ENCODE peak calls at places on chromosomes 3 and 15, in four cellular contexts. S is GM12878, O is K562, N is SK-N-SH. A is an unnamed sample.

GRCh38 chr3:182682263-182683229 is 110.8 kb upstream of the ATP11B start:
- DNase-seq in S (peak), N (peak), O (peak), A (peak)

GRCh38 chr3:102024270-102024904 is 175.1 kb downstream of the NFKBIZ start:
- DNase-seq in O (no peak), S (no peak), N (no peak), A (no peak)

GRCh38 chr3:55247666-55248065 is 239.4 kb downstream of the WNT5A start:
- DNase-seq in O (no peak), S (no peak), N (no peak), A (no peak)

GRCh38 chr3:168512802-168513201 is 417.1 kb upstream of the GOLIM4 start:
- DNase-seq in O (no peak), N (no peak), S (no peak), A (no peak)

GRCh38 chr3:132695006-132695405 is 27.2 kb downstream of the NPHP3 start:
- DNase-seq in O (no peak), N (peak), S (no peak), A (no peak)

GRCh38 chr15:88657326-88658069 is 18.7 kb downstream of the ISG20 start:
- DNase-seq in O (peak), S (no peak), N (peak), A (peak)

GRCh38 chr3:188006726-188007393 is 147.1 kb upstream of the LPP start:
- DNase-seq in N (no peak), S (no peak), O (no peak), A (no peak)

GRCh38 chr15:64731012-64731806 is 44.2 kb downstream of the RBPMS2 start:
- DNase-seq in O (peak), N (peak), S (peak), A (peak)

GRCh38 chr15:69049976-69050375 is 35.5 kb downstream of the NOX5 start:
- DNase-seq in N (no peak), O (no peak), S (no peak), A (no peak)

GRCh38 chr3:76561494-76562242 is 478.2 kb upstream of the ROBO2 start:
- DNase-seq in N (no peak), S (no peak), O (no peak), A (no peak)

GRCh38 chr3:10930641-10931040 is 61.9 kb upstream of the SLC6A1 start:
- DNase-seq in S (no peak), N (no peak), O (no peak), A (no peak)

GRCh38 chr3:9498781-9499180 is 54.8 kb downstream of the LHFPL4 start:
- DNase-seq in S (no peak), N (no peak), O (peak), A (no peak)

GRCh38 chr15:100932676-100933348 is 13.7 kb downstream of the LRRK1 start:
- DNase-seq in O (no peak), N (no peak), S (no peak), A (no peak)
- TF ChIP-seq USF1 in O (no peak), N (no peak), S (no peak), A (no peak)

GRCh38 chr3:23793528-23794134 is 12.1 kb upstream of the UBE2E1 start:
- DNase-seq in O (no peak), S (no peak), N (no peak), A (no peak)

GRCh38 chr3:23791678-23792077 is 14.1 kb upstream of the UBE2E1 start:
- DNase-seq in N (no peak), O (no peak), S (no peak), A (no peak)

GRCh38 chr3:23797490-23797889 is 8.3 kb upstream of the UBE2E1 start:
- DNase-seq in O (no peak), S (peak), N (no peak), A (no peak)

GRCh38 chr3:23800731-23801130 is 5.0 kb upstream of the UBE2E1 start:
- DNase-seq in O (no peak), S (no peak), N (peak), A (no peak)

DNA sequence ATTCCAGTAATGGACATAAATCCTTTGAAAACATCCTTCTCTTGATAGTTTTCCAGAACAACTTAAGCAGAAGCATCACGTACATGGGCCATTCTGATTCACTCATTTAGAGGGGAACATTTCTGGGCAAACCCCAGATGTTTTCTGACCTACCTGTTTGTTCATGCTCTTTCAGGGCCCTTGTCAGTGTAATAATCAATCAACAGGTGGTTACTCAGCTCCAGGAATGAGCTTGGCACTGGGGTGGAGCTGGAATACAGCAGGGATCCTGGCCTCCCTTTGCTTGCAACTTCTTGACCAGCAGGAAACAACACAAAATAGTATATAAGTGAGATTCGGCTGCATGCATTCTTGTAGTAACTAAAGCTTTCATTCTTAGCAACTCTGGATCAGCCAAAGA is 9.2 kb upstream of the UBE2E1 start:
- DNase-seq in O (no peak), S (no peak), N (no peak), A (no peak)
- TF ChIP-seq CTCF in O (no peak), S (no peak), N (no peak), A (no peak)

GRCh38 chr3:184540777-184541681 is 20.6 kb upstream of the EPHB3 start:
- DNase-seq in S (no peak), O (peak), N (no peak), A (peak)
- TF ChIP-seq USF1 in S (no peak), O (no peak), N (no peak), A (no peak)

GRCh38 chr3:141998674-141999290 is 122.3 kb downstream of the ATP1B3 start:
- DNase-seq in N (peak), O (no peak), S (no peak), A (no peak)
- TF ChIP-seq CTCF in N (peak), O (peak), S (no peak), A (no peak)

A was measured in WTC11.